ENCODE peak calls at places on chromosomes 5 and 9, in four cellular contexts. Z, D, M and G are unnamed samples.

GRCh38 chr9:94672811-94673487 is 33.6 kb upstream of the FBP1 start:
- DNase-seq in Z (no peak), D (no peak), M (no peak), G (no peak)

GRCh38 chr5:57302164-57302563 is 128.3 kb downstream of the GPBP1 start:
- DNase-seq in Z (no peak), D (no peak), M (no peak), G (no peak)

GRCh38 chr5:112174959-112175594 is 244.0 kb downstream of the EPB41L4A start:
- DNase-seq in Z (peak; percentile 81), D (peak; percentile 74), M (peak; percentile 75), G (peak; percentile 89)

GRCh38 chr5:167861134-167861930 is 430.1 kb upstream of the WWC1 start:
- DNase-seq in Z (peak; percentile 2), D (peak; percentile 72), M (peak; percentile 58), G (peak; percentile 67)

GRCh38 chr9:92141144-92142129 is 26.2 kb upstream of the SPTLC1 start:
- DNase-seq in Z (no peak), D (peak; percentile 76), M (peak; percentile 80), G (peak; percentile 68)

GRCh38 chr9:32581512-32582143 is 8.7 kb upstream of the NDUFB6 start:
- DNase-seq in Z (peak; percentile 85), D (peak; percentile 67), M (peak; percentile 75), G (peak; percentile 86)

GRCh38 chr9:93268551-93269314 is 84.8 kb downstream of the WNK2 start:
- DNase-seq in Z (peak; percentile 97), D (no peak), M (peak; percentile 14), G (no peak)

GRCh38 chr9:68546596-68547390 is 6.1 kb upstream of the TMEM252 start:
- DNase-seq in Z (peak; percentile 75), D (no peak), M (no peak), G (no peak)

GRCh38 chr5:84816160-84816559 is 431.5 kb upstream of the EDIL3 start:
- DNase-seq in Z (no peak), D (no peak), M (no peak), G (no peak)

GRCh38 chr9:103078581-103078980 is 83.4 kb downstream of the CYLC2 start:
- DNase-seq in Z (no peak), D (no peak), M (no peak), G (no peak)

GRCh38 chr9:75488082-75488713 is 399.9 kb downstream of the OSTF1 start:
- DNase-seq in Z (no peak), D (peak; percentile 18), M (no peak), G (no peak)

GRCh38 chr9:101858026-101858425 is 119.6 kb upstream of the GRIN3A start:
- DNase-seq in Z (no peak), D (no peak), M (no peak), G (no peak)

GRCh38 chr9:69919461-69920061 is 98.9 kb downstream of the CFAP95 start:
- DNase-seq in Z (peak; percentile 54), D (peak; percentile 78), M (peak; percentile 77), G (peak; percentile 84)

GRCh38 chr9:650362-650761 is 191.1 kb upstream of the DMRT1 start:
- DNase-seq in Z (peak; percentile 81), D (peak; percentile 23), M (no peak), G (peak; percentile 80)

GRCh38 chr5:116900793-116901192 is 326.2 kb upstream of the SEMA6A start:
- DNase-seq in Z (no peak), D (no peak), M (no peak), G (no peak)

GRCh38 chr9:36258989-36259315 is 704 bp upstream of the GNE start:
- DNase-seq in Z (no peak), D (no peak), M (no peak), G (no peak)

GRCh38 chr5:38600334-38601045 is 44.0 kb upstream of the LIFR start:
- DNase-seq in Z (no peak), D (no peak), M (no peak), G (no peak)

DNA sequence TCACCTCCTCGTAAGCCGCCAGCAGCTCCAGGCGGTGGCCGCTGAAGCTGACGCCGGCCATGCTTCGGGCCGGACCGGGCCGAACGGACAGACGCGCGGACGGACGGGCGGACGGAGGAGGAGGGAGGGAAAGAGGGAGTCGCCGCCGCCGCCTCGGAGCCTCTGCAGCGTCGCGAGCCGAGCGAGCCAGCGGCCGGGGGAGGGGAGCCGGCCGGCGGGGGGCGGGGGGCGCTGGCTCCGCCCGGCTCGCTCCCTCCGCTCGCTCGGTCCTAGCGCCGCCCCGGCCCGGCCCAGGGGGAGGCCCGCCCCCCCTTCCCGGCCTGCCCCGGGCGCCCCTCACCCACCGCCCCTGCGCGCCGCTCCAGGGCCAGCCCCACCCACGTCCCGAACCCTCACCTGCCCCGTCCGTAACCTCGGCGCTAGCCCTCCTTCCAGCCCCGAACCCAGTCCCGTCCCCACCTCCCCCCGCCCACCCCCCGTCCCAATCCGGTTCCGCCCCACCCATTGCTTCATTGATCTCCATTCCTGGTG is at the start of gene DBN1:
- DNase-seq in Z (peak; percentile 40), D (peak; percentile 89), M (peak; percentile 89), G (peak; percentile 80)
- TF ChIP-seq EZH2phosphoT487 in Z (no peak), D (no peak), M (no peak), G (no peak)

GRCh38 chr9:122366074-122366672 is 4.7 kb upstream of the PTGS1 start:
- DNase-seq in Z (no peak), D (no peak), M (no peak), G (no peak)
- H3K4me2 ChIP-seq in Z (no peak overlapping the region), D (no peak overlapping the region), M (no peak overlapping the region), G (no peak overlapping the region)

GRCh38 chr9:38183994-38184568 is 115.1 kb upstream of the SHB start:
- DNase-seq in Z (no peak), D (no peak), M (no peak), G (peak; percentile 52)
- TF ChIP-seq EZH2phosphoT487 in Z (no peak), D (no peak), M (no peak), G (no peak)

DNA sequence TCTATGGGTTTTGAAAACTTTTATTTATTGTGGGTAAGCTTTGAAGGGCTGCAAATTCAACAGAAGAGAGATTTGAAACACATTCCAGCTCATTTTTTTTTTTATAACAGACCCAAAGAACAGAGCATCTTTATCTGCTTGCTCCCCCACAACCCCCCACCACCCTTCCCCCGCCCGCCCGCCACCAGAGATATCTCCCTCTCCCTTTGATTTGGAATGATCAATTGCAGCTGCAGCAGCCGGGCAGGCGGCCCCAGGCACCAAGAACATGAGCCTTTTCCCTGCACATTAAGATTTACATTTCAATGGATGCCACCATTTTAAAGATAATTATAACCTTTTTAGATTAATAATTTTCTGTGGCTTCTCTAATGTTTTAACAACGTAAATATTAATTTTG is 510.9 kb downstream of the ZNF608 start:
- DNase-seq in Z (no peak), D (no peak), M (no peak), G (peak; percentile 45)
- H3K4me2 ChIP-seq in Z (no peak overlapping the region), D (no peak overlapping the region), M (no peak overlapping the region), G (peak overlapping the region; percentile 67)